ENCODE peak calls at places on chromosomes 3 and 15, in six cellular contexts. F, M, W, U, I and H are unnamed samples. For H3K27me3, the result is how much of the 10 kb centered on the place peaks cover.

GRCh38 chr15:63449711-63450110 is 54.7 kb upstream of the USP3 start:
- DNase-seq in F (no peak), U (no peak), I (no peak), W (no peak), M (no peak), H (peak)

GRCh38 chr3:4394048-4394447 is 73.0 kb downstream of the SUMF1 start:
- DNase-seq in I (peak), W (no peak), M (no peak), U (no peak), F (no peak), H (no peak)

GRCh38 chr3:56424357-56424756 is 43.9 kb downstream of the ERC2 start:
- DNase-seq in M (no peak), U (no peak), F (no peak), W (no peak), I (no peak), H (no peak)

GRCh38 chr3:188734395-188734794 is 437.4 kb upstream of the TPRG1 start:
- DNase-seq in M (no peak), I (no peak), W (no peak), F (no peak), U (no peak), H (no peak)

GRCh38 chr15:52098328-52098727 is 14.2 kb downstream of the BCL2L10 start:
- DNase-seq in M (no peak), F (no peak), U (no peak), I (no peak), W (no peak), H (peak)

GRCh38 chr3:169848741-169849140 is 21.0 kb downstream of the LRRC31 start:
- DNase-seq in W (no peak), I (no peak), F (no peak), U (no peak), M (no peak), H (no peak)

GRCh38 chr3:168249048-168249538 is 153.4 kb upstream of the GOLIM4 start:
- DNase-seq in I (peak), W (no peak), F (no peak), U (no peak), M (peak), H (no peak)

GRCh38 chr3:177777699-177778098 is 580.4 kb upstream of the TBL1XR1 start:
- DNase-seq in W (peak), I (peak), M (no peak), U (peak), F (peak), H (peak)

GRCh38 chr15:81887913-81888312 is 157.9 kb downstream of the MEX3B start:
- DNase-seq in W (no peak), U (no peak), I (peak), M (no peak), F (no peak), H (no peak)

GRCh38 chr3:153052096-153052460 is 109.9 kb upstream of the RAP2B start:
- DNase-seq in U (no peak), M (peak), F (peak), W (no peak), I (peak), H (no peak)

GRCh38 chr3:13543251-13543650 is 5.7 kb upstream of the FBLN2 start:
- DNase-seq in U (peak), W (no peak), F (no peak), M (peak), I (peak), H (peak)

GRCh38 chr3:29379097-29379496 is 98.2 kb downstream of the RBMS3 start:
- DNase-seq in U (no peak), W (no peak), I (no peak), M (no peak), F (no peak), H (no peak)

GRCh38 chr3:133857767-133858166 is 37.9 kb downstream of the RAB6B start:
- DNase-seq in U (no peak), M (no peak), I (no peak), F (no peak), W (no peak), H (no peak)

GRCh38 chr15:80090879-80091503 is 31.5 kb downstream of the ZFAND6 start:
- DNase-seq in U (no peak), F (no peak), I (no peak), W (no peak), M (no peak), H (no peak)

GRCh38 chr3:93969443-93969842 is 4.3 kb downstream of the PROS1 start:
- DNase-seq in I (peak), M (no peak), U (no peak), W (no peak), F (peak), H (no peak)

GRCh38 chr3:72299321-72299802 is 514.4 kb upstream of the PROK2 start:
- DNase-seq in M (no peak), U (no peak), W (no peak), F (peak), I (peak), H (no peak)

GRCh38 chr15:59283717-59284336 is 77.2 kb downstream of the LDHAL6B start:
- DNase-seq in U (no peak), W (no peak), F (peak), M (no peak), I (no peak), H (no peak)

GRCh38 chr3:161682715-161683114 is 186.1 kb downstream of the OTOL1 start:
- DNase-seq in I (no peak), U (no peak), F (no peak), M (no peak), W (no peak), H (no peak)

GRCh38 chr3:163622384-163622783 is 1455.9 kb downstream of the SI start:
- DNase-seq in M (no peak), U (no peak), F (peak), W (peak), I (peak), H (peak)

GRCh38 chr3:126659915-126660886 is 5.3 kb upstream of the TXNRD3 start:
- DNase-seq in W (no peak), I (no peak), U (no peak), M (no peak), F (no peak), H (peak)

GRCh38 chr3:71393093-71393492 is 190.4 kb downstream of the FOXP1 start:
- DNase-seq in W (no peak), M (no peak), F (no peak), I (no peak), U (no peak), H (no peak)

GRCh38 chr3:147360936-147361670 is 45.2 kb downstream of the ZIC4 start:
- DNase-seq in U (no peak), I (peak), M (no peak), F (no peak), W (no peak), H (peak)

GRCh38 chr3:24048843-24049242 is 103.8 kb downstream of the NR1D2 start:
- DNase-seq in F (no peak), I (no peak), M (no peak), W (no peak), U (no peak), H (no peak)

GRCh38 chr3:142646020-142646783 is 50.0 kb downstream of the PLS1 start:
- DNase-seq in M (no peak), I (no peak), W (no peak), U (no peak), F (no peak), H (no peak)

GRCh38 chr3:189457201-189457607 is 174.0 kb upstream of the TP63 start:
- DNase-seq in W (no peak), F (no peak), M (no peak), U (no peak), I (peak), H (no peak)

GRCh38 chr15:88256261-88257230 is at the start of gene NTRK3:
- DNase-seq in M (no peak), W (peak), U (no peak), F (no peak), I (no peak), H (peak)

GRCh38 chr3:4474683-4475490 is 7.8 kb upstream of the SUMF1 start:
- DNase-seq in U (peak), I (peak), F (no peak), M (no peak), W (peak), H (no peak)

GRCh38 chr3:152267831-152268500 is 763 bp upstream of the MBNL1 start:
- DNase-seq in F (no peak), M (no peak), W (no peak), U (no peak), I (no peak), H (no peak)

GRCh38 chr3:78901544-78901943 is 866.3 kb downstream of the ROBO1 start:
- DNase-seq in F (no peak), W (no peak), U (no peak), I (no peak), M (no peak), H (no peak)

GRCh38 chr3:29436612-29437313 is 155.9 kb downstream of the RBMS3 start:
- DNase-seq in U (no peak), F (no peak), W (no peak), M (no peak), I (no peak), H (no peak)

DNA sequence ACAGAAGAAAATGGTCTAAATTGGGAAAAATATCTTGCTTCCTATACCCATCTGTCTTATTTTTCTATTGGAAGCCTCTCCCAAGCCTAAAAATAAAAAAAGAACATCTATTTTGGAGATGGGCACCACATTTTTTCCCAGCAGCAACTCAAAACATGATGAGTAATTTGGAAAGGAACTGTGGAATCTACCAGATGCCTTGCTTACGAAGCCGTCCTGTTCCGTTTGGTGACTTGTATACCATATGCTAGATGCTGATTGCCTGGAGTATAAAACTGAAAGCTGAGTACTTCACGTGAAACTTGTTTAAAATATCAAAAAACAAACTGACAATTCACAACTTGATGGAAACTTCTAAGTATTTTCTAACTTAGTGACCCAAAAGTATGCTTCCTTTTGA is 491.0 kb downstream of the ROBO2 start:
- DNase-seq in I (peak), M (no peak), F (no peak), W (no peak), U (no peak), H (no peak)
- H3K4me3 ChIP-seq in I (no peak), M (no peak), F (no peak), W (no peak), U (no peak), H (no peak)

GRCh38 chr3:150755902-150756301 is 7.1 kb downstream of the SIAH2 start:
- DNase-seq in M (no peak), W (no peak), I (no peak), U (no peak), F (no peak), H (no peak)
- H3K27ac ChIP-seq in M (no peak), W (no peak), I (no peak), U (peak), F (no peak), H (no peak)

DNA sequence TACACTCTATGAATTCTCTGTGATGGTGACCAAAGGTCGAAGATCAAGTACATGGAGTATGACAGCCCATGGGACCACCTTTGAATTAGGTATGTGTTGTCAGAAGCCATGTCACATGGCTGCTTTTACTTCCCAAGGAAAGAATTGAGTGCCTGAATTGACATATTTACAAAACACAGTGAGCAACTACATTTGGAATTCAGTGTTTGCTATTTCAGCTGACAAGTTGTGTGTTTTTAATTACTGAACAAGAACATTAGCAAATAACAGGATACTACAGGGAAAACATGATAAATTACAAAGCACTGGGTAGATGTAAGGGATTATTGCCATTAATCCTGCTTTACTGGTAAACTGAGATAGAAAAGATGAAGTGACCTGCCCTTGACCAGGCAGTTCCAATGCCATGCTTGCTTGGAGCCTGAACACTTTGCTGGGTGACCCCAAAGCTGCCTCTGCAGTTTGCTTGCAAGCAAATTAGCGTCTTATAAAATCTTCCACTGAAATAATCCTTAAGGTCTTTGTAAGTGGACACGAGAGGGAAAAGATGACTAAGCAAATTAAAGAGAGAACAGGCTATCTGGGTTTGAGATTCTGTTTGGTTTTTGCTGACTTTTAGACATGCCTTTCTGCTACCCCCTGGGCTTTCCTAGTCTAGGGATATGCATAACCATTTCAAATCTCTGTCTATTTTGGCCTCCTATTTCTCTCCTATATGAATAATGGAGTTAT is 98.2 kb downstream of the HCN4 start:
- DNase-seq in W (no peak), F (no peak), U (no peak), M (no peak), I (no peak), H (no peak)
- H3K27me3 ChIP-seq in W (under half), F (under half), U (under half), M (under half), I (under half), H (under half)

DNA sequence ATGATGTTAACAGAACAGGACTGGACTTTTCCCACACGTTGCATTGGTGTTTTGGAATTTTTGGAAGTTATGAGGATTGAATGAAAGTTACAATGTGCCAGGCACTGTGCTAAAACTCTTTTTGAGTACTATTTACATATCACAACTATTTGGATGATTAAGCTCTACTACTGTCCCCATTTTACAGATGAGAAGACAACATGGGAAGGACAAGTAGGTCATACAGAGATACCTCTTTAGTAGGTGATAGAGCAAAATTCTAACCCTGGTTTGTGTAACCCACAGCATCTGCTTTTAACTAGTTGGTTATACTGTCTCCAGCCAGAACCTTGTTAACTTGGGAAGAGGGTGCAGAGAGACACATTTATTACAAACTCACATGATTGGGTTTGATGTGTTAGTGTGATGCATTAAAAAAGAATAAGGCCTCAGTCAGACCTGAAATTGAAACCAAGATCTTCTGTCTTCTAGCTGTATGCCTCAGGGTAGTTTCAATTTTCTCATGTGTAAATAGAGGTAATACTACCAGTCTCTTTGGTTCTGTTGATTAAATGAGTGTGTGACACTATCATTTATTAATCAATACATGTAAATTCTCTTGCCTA is 1.4 kb downstream of the NDUFB4 start:
- DNase-seq in M (no peak), W (no peak), I (no peak), U (no peak), F (no peak), H (no peak)
- H3K4me3 ChIP-seq in M (no peak), W (peak), I (peak), U (peak), F (peak), H (peak)

GRCh38 chr3:187026321-187026678 is 96.0 kb downstream of the ST6GAL1 start:
- DNase-seq in W (no peak), F (no peak), U (no peak), M (no peak), I (no peak), H (no peak)

GRCh38 chr3:187024561-187025226 is 94.4 kb downstream of the ST6GAL1 start:
- DNase-seq in M (no peak), W (no peak), F (no peak), I (no peak), U (no peak), H (no peak)

GRCh38 chr3:187027531-187027936 is 97.2 kb downstream of the ST6GAL1 start:
- DNase-seq in M (no peak), F (no peak), W (no peak), U (no peak), I (no peak), H (peak)

GRCh38 chr3:187025254-187025655 is 94.9 kb downstream of the ST6GAL1 start:
- DNase-seq in F (no peak), M (no peak), U (no peak), I (no peak), W (no peak), H (peak)

DNA sequence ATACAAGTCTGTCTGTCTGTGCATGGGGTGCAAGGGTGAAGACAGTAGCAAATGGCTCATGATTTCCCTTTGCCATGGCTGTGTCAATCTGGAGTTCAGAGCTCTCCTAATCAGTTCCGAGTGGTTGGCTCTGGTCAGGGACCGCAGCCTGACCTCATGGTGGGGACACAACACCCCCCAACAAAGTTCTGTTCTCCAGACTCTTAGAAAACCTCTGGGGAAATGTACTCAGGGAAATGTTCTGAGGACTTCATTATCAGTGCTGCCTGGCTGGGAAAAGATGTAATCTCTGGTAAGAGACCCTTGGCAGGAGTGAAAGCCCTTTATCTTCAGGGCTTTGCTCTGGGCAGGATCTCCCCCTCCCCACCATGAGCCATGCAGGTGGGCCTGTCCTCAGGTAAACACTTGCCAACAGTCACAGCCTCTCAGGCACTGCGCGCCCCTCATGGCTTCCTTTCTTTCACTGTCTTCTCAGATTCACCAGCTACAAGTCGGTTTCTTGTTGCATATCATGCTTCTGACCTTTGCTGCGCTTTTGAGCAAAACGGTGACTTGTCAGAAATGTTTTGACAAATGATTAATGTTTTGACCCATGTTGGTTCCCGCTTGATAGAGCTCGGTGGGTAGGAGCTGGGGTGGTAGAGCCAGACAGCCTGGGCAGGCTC is 95.5 kb downstream of the ST6GAL1 start:
- DNase-seq in W (no peak), U (no peak), F (no peak), I (no peak), M (no peak), H (peak)
- H3K27ac ChIP-seq in W (no peak), U (no peak), F (no peak), I (no peak), M (no peak), H (peak)

DNA sequence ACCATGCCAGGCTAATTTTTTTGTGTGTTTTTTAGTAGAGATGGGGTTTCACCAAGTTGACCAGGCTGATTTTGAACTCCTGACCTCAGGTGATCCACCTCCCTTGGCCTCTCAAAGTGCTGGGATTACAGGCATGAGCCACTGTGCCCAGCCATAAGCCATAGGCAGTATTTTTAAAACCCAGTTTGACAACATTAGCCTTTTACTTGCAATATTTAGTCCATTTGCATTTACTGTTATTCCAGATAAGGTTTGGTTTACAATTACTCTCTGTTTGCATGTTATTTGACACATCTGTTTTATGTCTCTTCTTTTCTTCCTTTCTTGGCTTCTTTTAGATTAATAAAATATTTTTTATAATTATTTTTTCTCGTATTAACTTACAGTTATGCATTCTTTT is 83.6 kb upstream of the EPHB3 start:
- DNase-seq in I (no peak), F (no peak), W (no peak), U (no peak), M (no peak), H (no peak)
- H3K27me3 ChIP-seq in I (under half), F (under half), W (under half), U (half or more), M (under half), H (under half)